ENCODE peak calls at places on chromosome 9, in seven cellular contexts. U, H, T, J, E, V and K are unnamed samples.

GRCh38 chr9:76799481-76799880 is 35.2 kb downstream of the PCA3 start:
- DNase-seq in U (no peak), H (no peak), T (no peak), J (no peak), E (no peak), V (no peak), K (no peak)

GRCh38 chr9:78860806-78861475 is 564.0 kb downstream of the PSAT1 start:
- DNase-seq in U (no peak), H (no peak), T (no peak), J (no peak), E (no peak), V (no peak), K (no peak)

GRCh38 chr9:104992696-104993095 is 64.7 kb upstream of the ABCA1 start:
- DNase-seq in U (no peak), H (no peak), T (no peak), J (no peak), E (no peak), V (no peak), K (no peak)

GRCh38 chr9:116465591-116466288 is 221.4 kb upstream of the TRIM32 start:
- DNase-seq in U (no peak), H (no peak), T (no peak), J (no peak), E (no peak), V (no peak), K (no peak)

GRCh38 chr9:123435471-123435870 is 79.5 kb downstream of the CRB2 start:
- DNase-seq in U (no peak), H (no peak), T (no peak), J (no peak), E (no peak), V (no peak), K (no peak)

GRCh38 chr9:112041536-112042243 is 133.4 kb downstream of the SUSD1 start:
- DNase-seq in U (peak), H (no peak), T (no peak), J (no peak), E (peak), V (no peak), K (no peak)

GRCh38 chr9:108973876-108974275 is 39.4 kb downstream of the CTNNAL1 start:
- DNase-seq in U (no peak), H (no peak), T (no peak), J (no peak), E (no peak), V (no peak), K (no peak)

GRCh38 chr9:16870606-16871357 is at the start of gene BNC2:
- DNase-seq in U (peak), H (peak), T (peak), J (peak), E (no peak), V (no peak), K (peak)

GRCh38 chr9:107274953-107275422 is 8.1 kb upstream of the RAD23B start:
- DNase-seq in U (no peak), H (no peak), T (no peak), J (no peak), E (no peak), V (no peak), K (no peak)

GRCh38 chr9:84146893-84147705 is 166.5 kb downstream of the RMI1 start:
- DNase-seq in U (no peak), H (no peak), T (no peak), J (no peak), E (no peak), V (no peak), K (no peak)

GRCh38 chr9:5596173-5596572 is 32.7 kb upstream of the RIC1 start:
- DNase-seq in U (no peak), H (no peak), T (no peak), J (no peak), E (no peak), V (no peak), K (no peak)

GRCh38 chr9:133998915-133999580 is 6.9 kb upstream of the VAV2 start:
- DNase-seq in U (no peak), H (no peak), T (no peak), J (no peak), E (no peak), V (no peak), K (no peak)

GRCh38 chr9:87681271-87682061 is 44.5 kb upstream of the CTSL start:
- DNase-seq in U (no peak), H (no peak), T (no peak), J (no peak), E (no peak), V (no peak), K (no peak)

GRCh38 chr9:81636280-81636653 is 53.1 kb downstream of the TLE1 start:
- DNase-seq in U (no peak), H (no peak), T (no peak), J (no peak), E (no peak), V (no peak), K (no peak)

GRCh38 chr9:112050544-112051475 is 124.3 kb downstream of the SUSD1 start:
- DNase-seq in U (peak), H (no peak), T (peak), J (no peak), E (no peak), V (no peak), K (no peak)

GRCh38 chr9:20552874-20553624 is 69.2 kb downstream of the MLLT3 start:
- DNase-seq in U (no peak), H (no peak), T (no peak), J (no peak), E (no peak), V (no peak), K (no peak)

GRCh38 chr9:116661037-116661954 is 25.8 kb upstream of the TRIM32 start:
- DNase-seq in U (no peak), H (no peak), T (no peak), J (no peak), E (no peak), V (no peak), K (no peak)

GRCh38 chr9:96219615-96220257 is 82.2 kb downstream of the HSD17B3 start:
- DNase-seq in U (peak), H (peak), T (peak), J (peak), E (no peak), V (peak), K (peak)

GRCh38 chr9:69667306-69667705 is 4.9 kb downstream of the APBA1 start:
- DNase-seq in U (no peak), H (no peak), T (no peak), J (no peak), E (no peak), V (no peak), K (no peak)

GRCh38 chr9:109889456-109889855 is 109.5 kb downstream of the PALM2AKAP2 start:
- DNase-seq in U (no peak), H (no peak), T (no peak), J (no peak), E (no peak), V (no peak), K (no peak)

GRCh38 chr9:121499427-121500164 is at the start of gene GGTA1:
- DNase-seq in U (peak), H (peak), T (peak), J (peak), E (no peak), V (peak), K (peak)

GRCh38 chr9:23934291-23934690 is 108.3 kb upstream of the ELAVL2 start:
- DNase-seq in U (no peak), H (no peak), T (no peak), J (no peak), E (no peak), V (no peak), K (no peak)

GRCh38 chr9:17134843-17135577 is at the start of gene CNTLN:
- DNase-seq in U (peak), H (peak), T (peak), J (peak), E (peak), V (peak), K (peak)

GRCh38 chr9:137371966-137372651 is 50.9 kb downstream of the EXD3 start:
- DNase-seq in U (peak), H (no peak), T (no peak), J (peak), E (peak), V (no peak), K (no peak)

GRCh38 chr9:134630393-134630790 is 11.2 kb upstream of the COL5A1 start:
- DNase-seq in U (no peak), H (no peak), T (no peak), J (peak), E (peak), V (peak), K (no peak)

GRCh38 chr9:70013598-70014196 is 30.0 kb upstream of the MAMDC2 start:
- DNase-seq in U (peak), H (no peak), T (no peak), J (no peak), E (no peak), V (no peak), K (no peak)

GRCh38 chr9:77833686-77834429 is 185.7 kb upstream of the GNA14 start:
- DNase-seq in U (no peak), H (no peak), T (no peak), J (no peak), E (no peak), V (no peak), K (no peak)

GRCh38 chr9:123420560-123421210 is 64.7 kb downstream of the CRB2 start:
- DNase-seq in U (no peak), H (no peak), T (no peak), J (peak), E (no peak), V (peak), K (no peak)

GRCh38 chr9:15349892-15350761 is 43.1 kb upstream of the TTC39B start:
- DNase-seq in U (no peak), H (no peak), T (peak), J (no peak), E (no peak), V (no peak), K (no peak)

GRCh38 chr9:86126998-86127972 is 27.9 kb upstream of the GOLM1 start:
- DNase-seq in U (peak), H (peak), T (peak), J (peak), E (peak), V (peak), K (peak)

GRCh38 chr9:89498845-89499480 is 1.1 kb upstream of the SEMA4D start:
- DNase-seq in U (no peak), H (no peak), T (peak), J (no peak), E (no peak), V (no peak), K (no peak)

GRCh38 chr9:110969971-110970381 is 68.3 kb downstream of the LPAR1 start:
- DNase-seq in U (no peak), H (no peak), T (no peak), J (no peak), E (peak), V (no peak), K (no peak)

GRCh38 chr9:72931897-72932296 is 21.0 kb downstream of the ALDH1A1 start:
- DNase-seq in U (no peak), H (no peak), T (no peak), J (no peak), E (no peak), V (no peak), K (no peak)

GRCh38 chr9:72929542-72929941 is 23.3 kb downstream of the ALDH1A1 start:
- DNase-seq in U (no peak), H (no peak), T (no peak), J (no peak), E (no peak), V (no peak), K (no peak)

GRCh38 chr9:72931437-72931836 is 21.4 kb downstream of the ALDH1A1 start:
- DNase-seq in U (no peak), H (no peak), T (no peak), J (no peak), E (no peak), V (no peak), K (no peak)

GRCh38 chr9:72932669-72933068 is 20.2 kb downstream of the ALDH1A1 start:
- DNase-seq in U (no peak), H (no peak), T (no peak), J (no peak), E (no peak), V (no peak), K (no peak)

GRCh38 chr9:72930828-72931227 is 22.0 kb downstream of the ALDH1A1 start:
- DNase-seq in U (no peak), H (no peak), T (no peak), J (no peak), E (no peak), V (no peak), K (no peak)
- TF ChIP-seq CTCF in U (no peak), H (no peak), T (no peak), J (no peak), E (no peak), V (no peak), K (no peak)

DNA sequence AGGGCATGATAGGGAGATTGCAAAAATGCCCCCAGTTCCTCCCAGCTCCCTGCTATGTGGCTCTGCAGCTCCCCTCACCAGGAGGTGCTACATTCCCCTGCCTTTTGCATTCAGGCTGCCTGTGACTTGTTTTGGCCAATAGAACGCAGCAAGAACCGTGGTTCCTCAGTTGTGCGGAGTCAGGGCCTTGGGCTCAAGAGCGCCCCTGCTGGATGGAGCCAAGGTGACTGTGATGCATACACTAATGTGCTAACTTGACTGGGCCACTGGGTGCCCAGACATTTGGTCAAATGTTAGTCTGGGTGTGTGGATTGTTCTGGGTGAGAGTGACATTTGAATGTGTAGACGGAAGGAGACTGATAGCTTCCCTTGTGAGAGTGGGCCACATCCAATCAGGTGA is 123.3 kb upstream of the MVB12B start:
- DNase-seq in U (no peak), H (no peak), T (no peak), J (no peak), E (no peak), V (no peak), K (no peak)
- TF ChIP-seq CTCF in U (no peak), H (no peak), T (no peak), J (no peak), E (peak), V (no peak), K (no peak)

GRCh38 chr9:92807031-92807756 is 42.6 kb upstream of the BICD2 start:
- DNase-seq in U (no peak), H (no peak), T (no peak), J (no peak), E (no peak), V (no peak), K (no peak)

GRCh38 chr9:92804727-92805126 is 40.1 kb upstream of the BICD2 start:
- DNase-seq in U (no peak), H (no peak), T (no peak), J (no peak), E (no peak), V (no peak), K (no peak)

GRCh38 chr9:92807757-92808725 is 43.4 kb upstream of the BICD2 start:
- DNase-seq in U (no peak), H (peak), T (peak), J (peak), E (no peak), V (no peak), K (no peak)

DNA sequence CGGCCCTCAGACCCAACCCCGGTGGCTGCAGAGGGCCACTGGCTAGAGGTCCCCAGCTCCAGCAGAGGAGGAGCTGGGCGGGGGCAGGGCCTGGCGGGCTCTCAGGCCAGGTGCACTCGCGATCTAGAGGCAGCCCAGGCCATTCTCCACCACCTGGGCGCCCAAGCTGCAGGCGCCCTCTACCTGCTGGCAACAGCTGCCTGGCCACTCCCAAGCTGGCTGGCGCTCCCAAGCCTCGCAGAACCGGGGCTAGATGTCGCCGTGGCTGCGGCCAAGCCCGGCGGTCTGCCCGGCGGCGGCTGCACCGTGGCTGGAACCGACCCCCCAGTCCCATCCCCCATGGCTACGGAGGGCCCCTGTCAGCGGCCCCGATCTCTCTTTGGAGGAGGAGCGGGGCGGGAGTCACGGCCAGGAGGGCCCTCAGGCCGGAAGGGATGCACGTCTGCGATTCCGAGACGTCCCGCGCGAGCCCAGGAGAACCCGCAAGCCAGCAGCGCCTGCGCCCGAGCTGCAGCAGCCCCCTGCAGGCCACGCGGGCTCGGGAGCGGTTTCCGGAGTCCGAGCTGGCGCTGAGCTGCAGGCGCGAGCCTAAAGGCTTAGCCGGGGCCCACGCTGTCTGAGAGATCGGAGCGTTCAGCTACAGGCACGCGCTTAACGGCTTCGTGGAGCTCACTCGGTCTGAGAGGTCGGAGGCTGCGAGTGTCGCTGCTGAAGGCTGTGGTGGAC is 44.3 kb upstream of the BICD2 start:
- DNase-seq in U (peak), H (peak), T (peak), J (peak), E (peak), V (peak), K (peak)
- TF ChIP-seq CTCF in U (peak), H (no peak), T (no peak), J (no peak), E (no peak), V (peak), K (no peak)

DNA sequence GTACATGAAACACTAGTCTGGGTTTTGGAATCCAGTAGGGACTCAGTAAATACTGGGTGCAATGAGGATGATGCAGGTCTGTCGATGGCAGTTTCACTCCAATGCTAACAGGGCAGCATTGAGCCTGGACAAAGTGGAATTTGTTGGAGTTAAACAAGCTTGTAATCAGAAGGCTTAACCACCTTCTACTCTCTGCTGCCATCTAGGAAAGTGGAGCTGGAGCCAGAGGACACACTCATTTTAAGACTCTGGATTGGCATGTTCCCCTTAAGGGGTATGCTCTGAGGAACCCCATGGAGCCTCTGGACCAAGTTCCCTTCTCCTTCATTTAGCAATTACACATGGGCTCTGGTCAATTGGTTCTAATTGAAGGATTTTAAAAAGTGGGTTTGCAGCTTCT is 331.0 kb upstream of the ADAMTSL1 start:
- DNase-seq in U (no peak), H (no peak), T (no peak), J (no peak), E (no peak), V (no peak), K (no peak)
- TF ChIP-seq CTCF in U (no peak), H (no peak), T (no peak), J (no peak), E (peak), V (peak), K (peak)

GRCh38 chr9:127578627-127578951 is 33.5 kb upstream of the STXBP1 start:
- DNase-seq in U (no peak), H (no peak), T (no peak), J (no peak), E (no peak), V (no peak), K (no peak)

GRCh38 chr9:127580371-127580770 is 31.7 kb upstream of the STXBP1 start:
- DNase-seq in U (no peak), H (no peak), T (no peak), J (no peak), E (no peak), V (peak), K (no peak)

GRCh38 chr9:127575875-127576778 is 36.0 kb upstream of the STXBP1 start:
- DNase-seq in U (no peak), H (no peak), T (peak), J (no peak), E (no peak), V (no peak), K (no peak)

GRCh38 chr9:127580879-127581278 is 31.2 kb upstream of the STXBP1 start:
- DNase-seq in U (no peak), H (no peak), T (no peak), J (no peak), E (no peak), V (no peak), K (no peak)

GRCh38 chr9:127578952-127579853 is 32.9 kb upstream of the STXBP1 start:
- DNase-seq in U (peak), H (peak), T (peak), J (peak), E (no peak), V (peak), K (peak)
- TF ChIP-seq CTCF in U (peak), H (no peak), T (peak), J (no peak), E (no peak), V (peak), K (peak)

GRCh38 chr9:1050125-1050895 is at the start of gene DMRT2:
- DNase-seq in U (peak), H (peak), T (peak), J (peak), E (peak), V (peak), K (peak)

GRCh38 chr9:1052908-1053590 is 2.9 kb downstream of the DMRT2 start:
- DNase-seq in U (no peak), H (no peak), T (no peak), J (no peak), E (no peak), V (no peak), K (no peak)

GRCh38 chr9:1049641-1050040 is 516 bp upstream of the DMRT2 start:
- DNase-seq in U (no peak), H (no peak), T (peak), J (no peak), E (no peak), V (no peak), K (no peak)

GRCh38 chr9:1052119-1052907 is 2.2 kb downstream of the DMRT2 start:
- DNase-seq in U (no peak), H (no peak), T (no peak), J (no peak), E (no peak), V (no peak), K (no peak)

DNA sequence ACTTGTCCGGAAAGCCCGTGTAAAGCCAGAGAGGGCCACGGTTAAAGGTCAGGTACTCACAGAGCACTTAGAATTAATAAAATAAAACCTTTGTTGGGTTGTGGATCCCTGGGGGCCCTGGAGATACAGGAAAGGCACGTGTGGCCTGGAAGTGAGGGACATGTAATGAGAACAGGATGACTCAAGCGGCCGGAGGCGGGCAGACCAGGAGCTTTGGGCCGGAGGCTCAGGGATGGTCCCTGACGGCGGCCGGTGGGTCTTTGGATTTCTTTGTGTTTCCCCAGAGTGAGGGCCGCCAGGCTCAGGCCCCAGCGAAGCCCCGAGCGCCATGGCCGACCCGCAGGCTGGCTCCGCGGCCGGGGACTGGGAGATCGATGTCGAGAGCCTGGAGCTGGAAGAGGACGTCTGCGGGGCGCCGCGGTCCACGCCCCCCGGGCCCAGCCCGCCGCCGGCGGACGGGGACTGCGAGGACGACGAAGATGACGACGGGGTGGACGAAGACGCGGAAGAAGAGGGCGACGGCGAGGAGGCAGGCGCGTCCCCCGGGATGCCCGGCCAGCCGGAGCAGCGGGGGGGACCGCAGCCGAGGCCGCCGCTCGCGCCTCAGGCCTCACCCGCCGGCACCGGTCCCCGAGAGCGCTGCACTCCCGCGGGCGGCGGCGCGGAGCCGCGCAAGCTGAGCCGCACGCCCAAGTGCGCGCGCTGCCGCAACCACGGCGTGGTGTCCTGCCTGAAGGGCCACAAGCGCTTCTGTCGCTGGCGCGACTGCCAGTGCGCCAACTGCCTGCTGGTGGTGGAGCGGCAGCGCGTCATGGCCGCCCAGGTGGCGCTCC is 1.3 kb downstream of the DMRT2 start:
- DNase-seq in U (peak), H (no peak), T (peak), J (peak), E (no peak), V (peak), K (no peak)
- TF ChIP-seq CTCF in U (peak), H (no peak), T (no peak), J (no peak), E (no peak), V (peak), K (no peak)